ENCODE peak calls at places on chromosome 1, in ten cellular contexts. One of them, this sample, is unnamed.

GRCh38 chr1:67618285-67619018 is 66.5 kb upstream of the GADD45A start:
- DNase-seq in HEK293T: no peak
- DNase-seq in iPS DF 19.7: no peak
- DNase-seq in Caco-2: no peak
- DNase-seq in neural crest cell: no peak
- DNase-seq in iris pigment epithelial cell: peak
- DNase-seq in lung: peak
- DNase-seq in EL: peak
- DNase-seq in endodermal cell: no peak
- DNase-seq in left cardiac atrium: peak
- DNase-seq in this sample: peak

GRCh38 chr1:161378014-161378413 is 10.3 kb upstream of the CFAP126 start:
- DNase-seq in neural crest cell: no peak
- DNase-seq in iris pigment epithelial cell: no peak
- DNase-seq in Caco-2: no peak
- DNase-seq in left cardiac atrium: no peak
- DNase-seq in EL: no peak
- DNase-seq in iPS DF 19.7: no peak
- DNase-seq in lung: no peak
- DNase-seq in endodermal cell: no peak
- DNase-seq in HEK293T: no peak
- DNase-seq in this sample: no peak

GRCh38 chr1:228004331-228004871 is 2.4 kb upstream of the WNT3A start:
- DNase-seq in lung: peak
- DNase-seq in HEK293T: peak
- DNase-seq in neural crest cell: no peak
- DNase-seq in left cardiac atrium: no peak
- DNase-seq in endodermal cell: peak
- DNase-seq in EL: peak
- DNase-seq in iris pigment epithelial cell: peak
- DNase-seq in iPS DF 19.7: peak
- DNase-seq in Caco-2: peak
- DNase-seq in this sample: no peak

GRCh38 chr1:18972991-18973390 is 16.5 kb upstream of the IFFO2 start:
- DNase-seq in neural crest cell: no peak
- DNase-seq in left cardiac atrium: no peak
- DNase-seq in iris pigment epithelial cell: no peak
- DNase-seq in Caco-2: no peak
- DNase-seq in endodermal cell: no peak
- DNase-seq in lung: no peak
- DNase-seq in EL: no peak
- DNase-seq in iPS DF 19.7: no peak
- DNase-seq in HEK293T: no peak
- DNase-seq in this sample: no peak

GRCh38 chr1:98025858-98026257 is 105.0 kb upstream of the DPYD start:
- DNase-seq in left cardiac atrium: no peak
- DNase-seq in iPS DF 19.7: no peak
- DNase-seq in Caco-2: no peak
- DNase-seq in HEK293T: no peak
- DNase-seq in lung: no peak
- DNase-seq in endodermal cell: no peak
- DNase-seq in EL: no peak
- DNase-seq in neural crest cell: no peak
- DNase-seq in iris pigment epithelial cell: no peak
- DNase-seq in this sample: no peak

GRCh38 chr1:171655215-171656116 is 3.0 kb upstream of the MYOC start:
- DNase-seq in iPS DF 19.7: no peak
- DNase-seq in iris pigment epithelial cell: peak
- DNase-seq in neural crest cell: peak
- DNase-seq in lung: peak
- DNase-seq in endodermal cell: peak
- DNase-seq in Caco-2: peak
- DNase-seq in HEK293T: peak
- DNase-seq in EL: peak
- DNase-seq in left cardiac atrium: peak
- DNase-seq in this sample: no peak

GRCh38 chr1:59318271-59318865 is 21.5 kb downstream of the FGGY start:
- DNase-seq in EL: no peak
- DNase-seq in lung: no peak
- DNase-seq in Caco-2: no peak
- DNase-seq in iPS DF 19.7: no peak
- DNase-seq in iris pigment epithelial cell: no peak
- DNase-seq in left cardiac atrium: no peak
- DNase-seq in neural crest cell: no peak
- DNase-seq in endodermal cell: no peak
- DNase-seq in HEK293T: no peak
- DNase-seq in this sample: no peak

GRCh38 chr1:29822895-29823294 is 586.6 kb downstream of the PTPRU start:
- DNase-seq in left cardiac atrium: no peak
- DNase-seq in EL: no peak
- DNase-seq in neural crest cell: no peak
- DNase-seq in lung: no peak
- DNase-seq in HEK293T: no peak
- DNase-seq in endodermal cell: no peak
- DNase-seq in Caco-2: no peak
- DNase-seq in iris pigment epithelial cell: no peak
- DNase-seq in iPS DF 19.7: no peak
- DNase-seq in this sample: no peak

GRCh38 chr1:100799954-100800612 is 80.5 kb downstream of the VCAM1 start:
- DNase-seq in EL: peak
- DNase-seq in neural crest cell: no peak
- DNase-seq in lung: no peak
- DNase-seq in Caco-2: peak
- DNase-seq in iPS DF 19.7: no peak
- DNase-seq in left cardiac atrium: no peak
- DNase-seq in iris pigment epithelial cell: peak
- DNase-seq in endodermal cell: no peak
- DNase-seq in HEK293T: no peak
- DNase-seq in this sample: no peak

GRCh38 chr1:236836157-236836556 is 41.1 kb downstream of the MTR start:
- DNase-seq in iPS DF 19.7: no peak
- DNase-seq in neural crest cell: no peak
- DNase-seq in endodermal cell: no peak
- DNase-seq in EL: peak
- DNase-seq in HEK293T: no peak
- DNase-seq in left cardiac atrium: no peak
- DNase-seq in Caco-2: no peak
- DNase-seq in lung: no peak
- DNase-seq in iris pigment epithelial cell: no peak
- DNase-seq in this sample: no peak

GRCh38 chr1:217626321-217626720 is 4.6 kb downstream of the GPATCH2 start:
- DNase-seq in Caco-2: no peak
- DNase-seq in lung: no peak
- DNase-seq in endodermal cell: no peak
- DNase-seq in neural crest cell: no peak
- DNase-seq in iris pigment epithelial cell: no peak
- DNase-seq in iPS DF 19.7: no peak
- DNase-seq in left cardiac atrium: no peak
- DNase-seq in EL: no peak
- DNase-seq in HEK293T: no peak
- DNase-seq in this sample: no peak

GRCh38 chr1:51410568-51411460 is 80.5 kb upstream of the TTC39A start:
- DNase-seq in Caco-2: peak
- DNase-seq in iris pigment epithelial cell: peak
- DNase-seq in endodermal cell: no peak
- DNase-seq in lung: no peak
- DNase-seq in EL: peak
- DNase-seq in HEK293T: no peak
- DNase-seq in left cardiac atrium: no peak
- DNase-seq in neural crest cell: no peak
- DNase-seq in iPS DF 19.7: no peak
- DNase-seq in this sample: no peak